ENCODE peak calls at places on chromosomes 4 and X, in eight cellular contexts. One of them, this sample, is unnamed.

GRCh38 chrX:34918856-34919255 is 23.7 kb upstream of the FAM47B start:
- DNase-seq in HepG2: peak
- DNase-seq in epithelial cell of esophagus: peak
- DNase-seq in MCF 10A: peak
- DNase-seq in ovary: no peak
- DNase-seq in uterus: no peak
- DNase-seq in lower leg skin: no peak
- DNase-seq in endothelial cell: peak
- DNase-seq in this sample: no peak

GRCh38 chrX:20265221-20265725 is 1.4 kb downstream of the RPS6KA3 start:
- DNase-seq in epithelial cell of esophagus: peak
- DNase-seq in lower leg skin: peak
- DNase-seq in HepG2: peak
- DNase-seq in endothelial cell: peak
- DNase-seq in MCF 10A: peak
- DNase-seq in ovary: peak
- DNase-seq in uterus: peak
- DNase-seq in this sample: peak

GRCh38 chr4:141132689-141133145 is 552 bp downstream of the RNF150 start:
- DNase-seq in ovary: peak
- DNase-seq in endothelial cell: peak
- DNase-seq in uterus: peak
- DNase-seq in HepG2: no peak
- DNase-seq in lower leg skin: no peak
- DNase-seq in epithelial cell of esophagus: no peak
- DNase-seq in MCF 10A: no peak
- DNase-seq in this sample: peak

GRCh38 chrX:108257556-108257955 is 166.0 kb downstream of the ATG4A start:
- DNase-seq in HepG2: no peak
- DNase-seq in uterus: no peak
- DNase-seq in lower leg skin: no peak
- DNase-seq in ovary: no peak
- DNase-seq in endothelial cell: no peak
- DNase-seq in MCF 10A: no peak
- DNase-seq in epithelial cell of esophagus: no peak
- DNase-seq in this sample: no peak

GRCh38 chr4:114005569-114006442 is 26.4 kb upstream of the ARSJ start:
- DNase-seq in HepG2: no peak
- DNase-seq in ovary: no peak
- DNase-seq in uterus: no peak
- DNase-seq in endothelial cell: no peak
- DNase-seq in epithelial cell of esophagus: peak
- DNase-seq in lower leg skin: no peak
- DNase-seq in MCF 10A: peak
- DNase-seq in this sample: no peak

GRCh38 chr4:136319789-136320470 is 1212.4 kb downstream of the PCDH18 start:
- DNase-seq in ovary: no peak
- DNase-seq in lower leg skin: no peak
- DNase-seq in epithelial cell of esophagus: peak
- DNase-seq in HepG2: peak
- DNase-seq in MCF 10A: peak
- DNase-seq in endothelial cell: no peak
- DNase-seq in uterus: no peak
- DNase-seq in this sample: no peak

GRCh38 chr4:68375667-68376559 is 26.0 kb upstream of the YTHDC1 start:
- DNase-seq in ovary: peak
- DNase-seq in endothelial cell: peak
- DNase-seq in epithelial cell of esophagus: peak
- DNase-seq in HepG2: peak
- DNase-seq in MCF 10A: peak
- DNase-seq in uterus: no peak
- DNase-seq in lower leg skin: no peak
- DNase-seq in this sample: peak

GRCh38 chr4:140757220-140757607 is 1.0 kb upstream of the TBC1D9 start:
- DNase-seq in uterus: no peak
- DNase-seq in ovary: no peak
- DNase-seq in lower leg skin: no peak
- DNase-seq in endothelial cell: no peak
- DNase-seq in MCF 10A: no peak
- DNase-seq in HepG2: no peak
- DNase-seq in epithelial cell of esophagus: no peak
- DNase-seq in this sample: no peak

GRCh38 chr4:8771258-8771590 is 100.4 kb downstream of the HMX1 start:
- DNase-seq in lower leg skin: no peak
- DNase-seq in ovary: no peak
- DNase-seq in MCF 10A: no peak
- DNase-seq in endothelial cell: no peak
- DNase-seq in epithelial cell of esophagus: no peak
- DNase-seq in HepG2: no peak
- DNase-seq in uterus: no peak
- DNase-seq in this sample: no peak

GRCh38 chr4:6687947-6688878 is 5.5 kb upstream of the S100P start:
- DNase-seq in endothelial cell: no peak
- DNase-seq in lower leg skin: no peak
- DNase-seq in HepG2: peak
- DNase-seq in MCF 10A: no peak
- DNase-seq in ovary: no peak
- DNase-seq in epithelial cell of esophagus: peak
- DNase-seq in uterus: no peak
- DNase-seq in this sample: no peak

GRCh38 chrX:41148553-41148952 is 63.3 kb downstream of the USP9X start:
- DNase-seq in epithelial cell of esophagus: peak
- DNase-seq in lower leg skin: no peak
- DNase-seq in MCF 10A: peak
- DNase-seq in uterus: no peak
- DNase-seq in ovary: no peak
- DNase-seq in HepG2: no peak
- DNase-seq in endothelial cell: no peak
- DNase-seq in this sample: no peak

GRCh38 chr4:41814565-41814964 is 66.0 kb upstream of the PHOX2B start:
- DNase-seq in MCF 10A: no peak
- DNase-seq in HepG2: no peak
- DNase-seq in uterus: no peak
- DNase-seq in ovary: no peak
- DNase-seq in lower leg skin: no peak
- DNase-seq in epithelial cell of esophagus: peak
- DNase-seq in endothelial cell: peak
- DNase-seq in this sample: no peak

GRCh38 chr4:52852041-52852440 is 10.1 kb upstream of the RASL11B start:
- DNase-seq in uterus: no peak
- DNase-seq in MCF 10A: no peak
- DNase-seq in lower leg skin: no peak
- DNase-seq in epithelial cell of esophagus: no peak
- DNase-seq in endothelial cell: no peak
- DNase-seq in ovary: no peak
- DNase-seq in HepG2: no peak
- DNase-seq in this sample: no peak

GRCh38 chr4:77100234-77100633 is 24.4 kb upstream of the CCNI start:
- DNase-seq in uterus: no peak
- DNase-seq in lower leg skin: no peak
- DNase-seq in HepG2: no peak
- DNase-seq in MCF 10A: no peak
- DNase-seq in endothelial cell: peak
- DNase-seq in epithelial cell of esophagus: no peak
- DNase-seq in ovary: no peak
- DNase-seq in this sample: no peak

GRCh38 chrX:65407157-65407626 is 127.4 kb downstream of the LAS1L start:
- DNase-seq in lower leg skin: no peak
- DNase-seq in HepG2: no peak
- DNase-seq in epithelial cell of esophagus: peak
- DNase-seq in uterus: no peak
- DNase-seq in MCF 10A: no peak
- DNase-seq in ovary: no peak
- DNase-seq in endothelial cell: no peak
- DNase-seq in this sample: no peak

GRCh38 chr4:84582988-84583870 is at the start of gene CDS1:
- DNase-seq in MCF 10A: peak
- DNase-seq in epithelial cell of esophagus: peak
- DNase-seq in ovary: peak
- DNase-seq in HepG2: no peak
- DNase-seq in uterus: no peak
- DNase-seq in lower leg skin: peak
- DNase-seq in endothelial cell: peak
- DNase-seq in this sample: peak

GRCh38 chrX:10089378-10089795 is 67.4 kb upstream of the CLCN4 start:
- DNase-seq in ovary: no peak
- DNase-seq in uterus: no peak
- DNase-seq in endothelial cell: no peak
- DNase-seq in lower leg skin: no peak
- DNase-seq in HepG2: no peak
- DNase-seq in MCF 10A: peak
- DNase-seq in epithelial cell of esophagus: no peak
- DNase-seq in this sample: no peak

GRCh38 chr4:154024097-154024496 is 235.2 kb upstream of the SFRP2 start:
- DNase-seq in ovary: no peak
- DNase-seq in uterus: no peak
- DNase-seq in lower leg skin: no peak
- DNase-seq in MCF 10A: no peak
- DNase-seq in HepG2: no peak
- DNase-seq in endothelial cell: peak
- DNase-seq in epithelial cell of esophagus: no peak
- DNase-seq in this sample: no peak
- TF ChIP-seq CTCF in ovary: no peak
- TF ChIP-seq CTCF in uterus: no peak
- TF ChIP-seq CTCF in lower leg skin: no peak
- TF ChIP-seq CTCF in MCF 10A: no peak
- TF ChIP-seq CTCF in HepG2: no peak
- TF ChIP-seq CTCF in endothelial cell: no peak
- TF ChIP-seq CTCF in epithelial cell of esophagus: no peak
- TF ChIP-seq CTCF in this sample: no peak

DNA sequence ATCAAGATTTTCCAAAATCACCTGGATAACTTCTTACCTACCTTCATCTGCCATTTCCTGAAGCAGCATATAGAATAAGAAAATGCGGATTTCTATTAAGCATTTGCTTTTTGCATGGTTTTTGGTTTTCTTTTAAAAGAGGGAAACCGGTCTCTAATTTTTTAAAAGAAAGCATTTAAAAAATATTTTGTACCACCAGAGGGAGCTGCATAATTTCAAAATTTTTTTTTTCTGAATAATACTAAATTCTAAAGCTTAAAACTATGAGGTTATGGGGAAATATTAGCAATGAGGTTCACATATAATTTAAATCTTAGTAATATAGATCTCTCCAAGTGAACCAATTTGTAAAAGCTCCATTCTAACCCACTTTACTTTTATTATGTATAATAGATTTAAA is 137.7 kb upstream of the TENT5D start:
- DNase-seq in MCF 10A: no peak
- DNase-seq in epithelial cell of esophagus: no peak
- DNase-seq in endothelial cell: no peak
- DNase-seq in uterus: no peak
- DNase-seq in ovary: no peak
- DNase-seq in HepG2: no peak
- DNase-seq in lower leg skin: no peak
- DNase-seq in this sample: no peak
- TF ChIP-seq CTCF in MCF 10A: peak
- TF ChIP-seq CTCF in epithelial cell of esophagus: no peak
- TF ChIP-seq CTCF in endothelial cell: peak
- TF ChIP-seq CTCF in uterus: no peak
- TF ChIP-seq CTCF in ovary: no peak
- TF ChIP-seq CTCF in HepG2: no peak
- TF ChIP-seq CTCF in lower leg skin: no peak
- TF ChIP-seq CTCF in this sample: no peak

GRCh38 chr4:25549413-25549812 is 106.2 kb upstream of the SLC34A2 start:
- DNase-seq in lower leg skin: no peak
- DNase-seq in epithelial cell of esophagus: no peak
- DNase-seq in HepG2: no peak
- DNase-seq in uterus: no peak
- DNase-seq in MCF 10A: no peak
- DNase-seq in endothelial cell: no peak
- DNase-seq in ovary: no peak
- DNase-seq in this sample: no peak
- TF ChIP-seq CTCF in lower leg skin: no peak
- TF ChIP-seq CTCF in epithelial cell of esophagus: no peak
- TF ChIP-seq CTCF in HepG2: no peak
- TF ChIP-seq CTCF in uterus: no peak
- TF ChIP-seq CTCF in MCF 10A: no peak
- TF ChIP-seq CTCF in endothelial cell: no peak
- TF ChIP-seq CTCF in ovary: no peak
- TF ChIP-seq CTCF in this sample: no peak

DNA sequence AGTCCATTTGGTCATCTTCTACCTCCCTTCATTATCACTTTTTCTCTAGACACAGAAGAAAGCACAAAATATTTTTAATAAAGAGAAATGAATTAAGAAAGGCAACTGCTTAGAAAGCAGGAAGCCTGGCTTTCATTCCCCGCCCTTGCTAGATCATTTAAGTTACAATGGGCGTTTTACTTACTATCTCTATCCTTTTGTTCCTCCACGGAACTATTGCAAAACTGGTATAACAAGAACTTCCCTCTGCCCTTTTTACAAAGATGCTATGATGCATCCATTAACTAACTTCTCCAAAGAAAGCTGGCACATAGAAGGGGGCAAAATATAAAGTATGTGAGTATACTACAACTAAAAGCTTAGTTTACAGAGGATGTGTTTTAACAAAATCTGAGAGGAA is 434.5 kb upstream of the FTHL17 start:
- DNase-seq in endothelial cell: no peak
- DNase-seq in epithelial cell of esophagus: peak
- DNase-seq in MCF 10A: no peak
- DNase-seq in uterus: no peak
- DNase-seq in HepG2: no peak
- DNase-seq in ovary: no peak
- DNase-seq in lower leg skin: no peak
- DNase-seq in this sample: no peak
- TF ChIP-seq CTCF in endothelial cell: no peak
- TF ChIP-seq CTCF in epithelial cell of esophagus: no peak
- TF ChIP-seq CTCF in MCF 10A: no peak
- TF ChIP-seq CTCF in uterus: no peak
- TF ChIP-seq CTCF in HepG2: no peak
- TF ChIP-seq CTCF in ovary: no peak
- TF ChIP-seq CTCF in lower leg skin: no peak
- TF ChIP-seq CTCF in this sample: no peak

GRCh38 chrX:149504915-149505651 is at the start of gene IDS:
- DNase-seq in endothelial cell: peak
- DNase-seq in uterus: peak
- DNase-seq in lower leg skin: peak
- DNase-seq in HepG2: peak
- DNase-seq in epithelial cell of esophagus: peak
- DNase-seq in MCF 10A: peak
- DNase-seq in ovary: peak
- DNase-seq in this sample: peak
- TF ChIP-seq CTCF in endothelial cell: no peak
- TF ChIP-seq CTCF in uterus: no peak
- TF ChIP-seq CTCF in lower leg skin: no peak
- TF ChIP-seq CTCF in HepG2: peak
- TF ChIP-seq CTCF in epithelial cell of esophagus: no peak
- TF ChIP-seq CTCF in MCF 10A: no peak
- TF ChIP-seq CTCF in ovary: no peak
- TF ChIP-seq CTCF in this sample: no peak

GRCh38 chrX:79415056-79415455 is 47.9 kb upstream of the ITM2A start:
- DNase-seq in ovary: no peak
- DNase-seq in epithelial cell of esophagus: no peak
- DNase-seq in HepG2: no peak
- DNase-seq in MCF 10A: no peak
- DNase-seq in uterus: no peak
- DNase-seq in lower leg skin: no peak
- DNase-seq in endothelial cell: no peak
- DNase-seq in this sample: no peak
- TF ChIP-seq CTCF in ovary: no peak
- TF ChIP-seq CTCF in epithelial cell of esophagus: no peak
- TF ChIP-seq CTCF in HepG2: no peak
- TF ChIP-seq CTCF in MCF 10A: no peak
- TF ChIP-seq CTCF in uterus: no peak
- TF ChIP-seq CTCF in lower leg skin: no peak
- TF ChIP-seq CTCF in endothelial cell: no peak
- TF ChIP-seq CTCF in this sample: no peak